ENCODE peak calls at places on chromosomes 13 and 19, in six cellular contexts. A is HT1080; P is AG04450; R is HFF-Myc; L is stimulated activated CD4-positive, alpha-beta T cell treated with anti-CD3 and anti-CD28 coated beads, Interleukin-2, amount 100 ng/mL, for 48 hours; M is HEK293T. I is an unnamed sample.

GRCh38 chr13:96984061-96984508 is 10.2 kb downstream of the OXGR1 start:
- DNase-seq in A (no peak), P (no peak), R (no peak), L (no peak), M (no peak), I (peak)

GRCh38 chr19:19539738-19540703 is 2.0 kb downstream of the CILP2 start:
- DNase-seq in A (no peak), P (no peak), R (no peak), L (peak), M (peak), I (peak)

GRCh38 chr19:45613926-45614725 is 12.1 kb upstream of the GPR4 start:
- DNase-seq in A (peak), P (peak), R (peak), L (peak), M (no peak), I (peak)

GRCh38 chr19:30671622-30672051 is 299.5 kb downstream of the ZNF536 start:
- DNase-seq in A (no peak), P (no peak), R (no peak), L (no peak), M (no peak), I (no peak)

GRCh38 chr13:41284512-41285288 is 21.3 kb upstream of the MTRF1 start:
- DNase-seq in A (peak), P (peak), R (no peak), L (no peak), M (no peak), I (no peak)

GRCh38 chr19:13872695-13873389 is 4.1 kb upstream of the NANOS3 start:
- DNase-seq in A (no peak), P (no peak), R (no peak), L (no peak), M (no peak), I (no peak)

GRCh38 chr13:86826232-86826631 is 844.9 kb upstream of the SLITRK5 start:
- DNase-seq in A (no peak), P (no peak), R (no peak), L (no peak), M (no peak), I (no peak)

GRCh38 chr13:101152184-101152583 is 264.1 kb downstream of the NALCN start:
- DNase-seq in A (no peak), P (no peak), R (no peak), L (no peak), M (no peak), I (no peak)

GRCh38 chr19:11581740-11582139 is 4.3 kb upstream of the ACP5 start:
- DNase-seq in A (no peak), P (no peak), R (no peak), L (no peak), M (no peak), I (peak)

GRCh38 chr13:98947925-98948324 is 29.9 kb downstream of the DOCK9 start:
- DNase-seq in A (no peak), P (no peak), R (no peak), L (no peak), M (no peak), I (no peak)

GRCh38 chr13:110388141-110388943 is 81.3 kb downstream of the COL4A2 start:
- DNase-seq in A (no peak), P (no peak), R (no peak), L (no peak), M (peak), I (no peak)

GRCh38 chr19:1069009-1069779 is 2.2 kb downstream of the ARHGAP45 start:
- DNase-seq in A (peak), P (no peak), R (no peak), L (peak), M (no peak), I (peak)

GRCh38 chr19:38642176-38642575 is 5.3 kb upstream of the ACTN4 start:
- DNase-seq in A (no peak), P (no peak), R (no peak), L (no peak), M (no peak), I (no peak)

GRCh38 chr19:32202244-32202643 is 143.2 kb upstream of the ZNF507 start:
- DNase-seq in A (no peak), P (no peak), R (no peak), L (no peak), M (no peak), I (no peak)

GRCh38 chr13:71828564-71828963 is 38.4 kb downstream of the DACH1 start:
- DNase-seq in A (no peak), P (no peak), R (no peak), L (no peak), M (no peak), I (no peak)

GRCh38 chr19:6970021-6970420 is 51.2 kb downstream of the MBD3L2B start:
- DNase-seq in A (no peak), P (no peak), R (no peak), L (no peak), M (no peak), I (no peak)